ENCODE peak calls at places on chromosomes 12 and 14, in eight cellular contexts. One of them, this sample, is unnamed.

GRCh38 chr14:95136631-95137030 is 20.7 kb downstream of the DICER1 start:
- DNase-seq in heart left ventricle: no peak
- DNase-seq in psoas muscle: no peak
- DNase-seq in IMR-90: peak
- DNase-seq in brain microvascular endothelial cell: no peak
- DNase-seq in HCT116: no peak
- DNase-seq in AG04450: no peak
- DNase-seq in A549: no peak
- DNase-seq in this sample: no peak

GRCh38 chr12:31323466-31324115 is 2.4 kb downstream of the SINHCAF start:
- DNase-seq in HCT116: no peak
- DNase-seq in brain microvascular endothelial cell: no peak
- DNase-seq in heart left ventricle: no peak
- DNase-seq in AG04450: no peak
- DNase-seq in A549: peak
- DNase-seq in IMR-90: no peak
- DNase-seq in psoas muscle: no peak
- DNase-seq in this sample: peak

GRCh38 chr12:45581112-45581511 is 148.4 kb upstream of the ARID2 start:
- DNase-seq in IMR-90: no peak
- DNase-seq in A549: no peak
- DNase-seq in psoas muscle: no peak
- DNase-seq in AG04450: no peak
- DNase-seq in heart left ventricle: no peak
- DNase-seq in brain microvascular endothelial cell: no peak
- DNase-seq in HCT116: no peak
- DNase-seq in this sample: no peak

GRCh38 chr14:42806909-42807315 is 1200.2 kb downstream of the LRFN5 start:
- DNase-seq in heart left ventricle: no peak
- DNase-seq in A549: no peak
- DNase-seq in psoas muscle: no peak
- DNase-seq in brain microvascular endothelial cell: no peak
- DNase-seq in IMR-90: peak
- DNase-seq in AG04450: peak
- DNase-seq in HCT116: no peak
- DNase-seq in this sample: no peak

GRCh38 chr12:6342140-6342889 is 439 bp upstream of the TNFRSF1A start:
- DNase-seq in psoas muscle: no peak
- DNase-seq in brain microvascular endothelial cell: no peak
- DNase-seq in heart left ventricle: no peak
- DNase-seq in A549: no peak
- DNase-seq in HCT116: no peak
- DNase-seq in AG04450: no peak
- DNase-seq in IMR-90: no peak
- DNase-seq in this sample: no peak

GRCh38 chr12:80186727-80187217 is 87.4 kb downstream of the OTOGL start:
- DNase-seq in IMR-90: peak
- DNase-seq in heart left ventricle: peak
- DNase-seq in brain microvascular endothelial cell: peak
- DNase-seq in HCT116: peak
- DNase-seq in AG04450: peak
- DNase-seq in psoas muscle: no peak
- DNase-seq in A549: peak
- DNase-seq in this sample: no peak

GRCh38 chr12:20451759-20452158 is 83.4 kb downstream of the PDE3A start:
- DNase-seq in brain microvascular endothelial cell: peak
- DNase-seq in AG04450: no peak
- DNase-seq in A549: peak
- DNase-seq in IMR-90: peak
- DNase-seq in HCT116: no peak
- DNase-seq in heart left ventricle: no peak
- DNase-seq in psoas muscle: no peak
- DNase-seq in this sample: no peak

GRCh38 chr12:90910958-90911357 is 44.0 kb downstream of the CCER1 start:
- DNase-seq in HCT116: no peak
- DNase-seq in heart left ventricle: no peak
- DNase-seq in brain microvascular endothelial cell: peak
- DNase-seq in IMR-90: peak
- DNase-seq in A549: no peak
- DNase-seq in psoas muscle: no peak
- DNase-seq in AG04450: no peak
- DNase-seq in this sample: no peak

GRCh38 chr12:3641428-3641883 is 111.5 kb downstream of the CRACR2A start:
- DNase-seq in psoas muscle: no peak
- DNase-seq in IMR-90: peak
- DNase-seq in A549: no peak
- DNase-seq in HCT116: no peak
- DNase-seq in brain microvascular endothelial cell: peak
- DNase-seq in AG04450: no peak
- DNase-seq in heart left ventricle: no peak
- DNase-seq in this sample: no peak

GRCh38 chr12:67442347-67442841 is 173.2 kb downstream of the CAND1 start:
- DNase-seq in HCT116: no peak
- DNase-seq in heart left ventricle: peak
- DNase-seq in AG04450: no peak
- DNase-seq in brain microvascular endothelial cell: no peak
- DNase-seq in psoas muscle: peak
- DNase-seq in IMR-90: no peak
- DNase-seq in A549: no peak
- DNase-seq in this sample: no peak

GRCh38 chr14:104776481-104776880 is 19.1 kb downstream of the AKT1 start:
- DNase-seq in heart left ventricle: no peak
- DNase-seq in AG04450: no peak
- DNase-seq in A549: no peak
- DNase-seq in psoas muscle: no peak
- DNase-seq in IMR-90: no peak
- DNase-seq in brain microvascular endothelial cell: no peak
- DNase-seq in HCT116: no peak
- DNase-seq in this sample: no peak

GRCh38 chr12:85639834-85640233 is 196.4 kb downstream of the RASSF9 start:
- DNase-seq in IMR-90: no peak
- DNase-seq in A549: no peak
- DNase-seq in heart left ventricle: no peak
- DNase-seq in psoas muscle: no peak
- DNase-seq in AG04450: no peak
- DNase-seq in HCT116: no peak
- DNase-seq in brain microvascular endothelial cell: no peak
- DNase-seq in this sample: no peak

GRCh38 chr12:16348435-16349131 is 1.1 kb downstream of the MGST1 start:
- DNase-seq in AG04450: no peak
- DNase-seq in A549: no peak
- DNase-seq in HCT116: no peak
- DNase-seq in IMR-90: peak
- DNase-seq in brain microvascular endothelial cell: no peak
- DNase-seq in heart left ventricle: no peak
- DNase-seq in psoas muscle: no peak
- DNase-seq in this sample: no peak

GRCh38 chr14:38839743-38840375 is 263.2 kb downstream of the SEC23A start:
- DNase-seq in brain microvascular endothelial cell: peak
- DNase-seq in HCT116: no peak
- DNase-seq in heart left ventricle: no peak
- DNase-seq in psoas muscle: no peak
- DNase-seq in A549: no peak
- DNase-seq in AG04450: no peak
- DNase-seq in IMR-90: no peak
- DNase-seq in this sample: no peak

GRCh38 chr12:100593490-100593889 is 20.0 kb downstream of the GAS2L3 start:
- DNase-seq in HCT116: no peak
- DNase-seq in brain microvascular endothelial cell: peak
- DNase-seq in IMR-90: no peak
- DNase-seq in AG04450: no peak
- DNase-seq in psoas muscle: no peak
- DNase-seq in heart left ventricle: no peak
- DNase-seq in A549: no peak
- DNase-seq in this sample: no peak

GRCh38 chr14:95409472-95410307 is 90.0 kb upstream of the CLMN start:
- DNase-seq in brain microvascular endothelial cell: no peak
- DNase-seq in IMR-90: no peak
- DNase-seq in A549: no peak
- DNase-seq in psoas muscle: no peak
- DNase-seq in HCT116: no peak
- DNase-seq in AG04450: no peak
- DNase-seq in heart left ventricle: peak
- DNase-seq in this sample: no peak

GRCh38 chr14:101791919-101792572 is 30.5 kb downstream of the PPP2R5C start:
- DNase-seq in A549: no peak
- DNase-seq in IMR-90: peak
- DNase-seq in HCT116: no peak
- DNase-seq in AG04450: peak
- DNase-seq in psoas muscle: no peak
- DNase-seq in heart left ventricle: no peak
- DNase-seq in brain microvascular endothelial cell: peak
- DNase-seq in this sample: no peak

GRCh38 chr12:131101006-131101405 is 147.3 kb downstream of the ADGRD1 start:
- DNase-seq in HCT116: no peak
- DNase-seq in psoas muscle: no peak
- DNase-seq in heart left ventricle: peak
- DNase-seq in AG04450: no peak
- DNase-seq in A549: no peak
- DNase-seq in IMR-90: no peak
- DNase-seq in brain microvascular endothelial cell: no peak
- DNase-seq in this sample: peak

GRCh38 chr12:119911147-119911546 is 34.0 kb upstream of the CIT start:
- DNase-seq in A549: no peak
- DNase-seq in HCT116: no peak
- DNase-seq in IMR-90: peak
- DNase-seq in brain microvascular endothelial cell: peak
- DNase-seq in AG04450: peak
- DNase-seq in psoas muscle: no peak
- DNase-seq in heart left ventricle: no peak
- DNase-seq in this sample: no peak

DNA sequence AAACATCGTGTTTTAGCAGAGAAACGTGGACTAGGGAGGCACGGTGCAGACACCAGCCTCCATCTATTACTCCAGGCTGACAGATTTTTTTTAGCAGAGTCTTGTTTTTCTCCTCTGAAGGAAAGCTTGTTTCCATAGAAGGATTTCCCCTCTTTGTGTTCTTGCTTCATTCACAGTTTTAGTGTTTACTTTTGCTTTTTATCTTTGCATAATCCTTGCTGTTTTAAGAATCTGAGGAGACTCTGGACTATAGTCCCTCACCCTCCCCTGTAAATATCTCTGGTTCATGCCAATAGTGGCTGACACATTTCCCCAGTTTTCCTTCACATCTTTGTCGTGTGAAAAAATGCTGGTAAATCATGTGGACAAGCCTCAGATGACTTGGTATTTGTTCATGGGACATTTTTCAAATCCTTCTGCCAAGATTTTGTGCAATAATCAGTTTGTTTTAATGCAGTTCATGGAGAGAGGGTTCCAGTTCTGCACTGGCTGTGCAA is 39.9 kb upstream of the TMCC3 start:
- DNase-seq in psoas muscle: no peak
- DNase-seq in HCT116: no peak
- DNase-seq in AG04450: no peak
- DNase-seq in IMR-90: no peak
- DNase-seq in heart left ventricle: no peak
- DNase-seq in brain microvascular endothelial cell: no peak
- DNase-seq in A549: no peak
- DNase-seq in this sample: no peak
- H3K27ac ChIP-seq in psoas muscle: no peak
- H3K27ac ChIP-seq in HCT116: no peak
- H3K27ac ChIP-seq in AG04450: no peak
- H3K27ac ChIP-seq in IMR-90: no peak
- H3K27ac ChIP-seq in heart left ventricle: no peak
- H3K27ac ChIP-seq in brain microvascular endothelial cell: no peak
- H3K27ac ChIP-seq in A549: peak
- H3K27ac ChIP-seq in this sample: no peak

GRCh38 chr12:82659343-82660207 is 27.1 kb upstream of the TMTC2 start:
- DNase-seq in psoas muscle: no peak
- DNase-seq in HCT116: no peak
- DNase-seq in brain microvascular endothelial cell: no peak
- DNase-seq in A549: no peak
- DNase-seq in IMR-90: no peak
- DNase-seq in AG04450: no peak
- DNase-seq in heart left ventricle: no peak
- DNase-seq in this sample: peak
- H3K4me3 ChIP-seq in psoas muscle: no peak
- H3K4me3 ChIP-seq in HCT116: no peak
- H3K4me3 ChIP-seq in brain microvascular endothelial cell: no peak
- H3K4me3 ChIP-seq in A549: no peak
- H3K4me3 ChIP-seq in IMR-90: no peak
- H3K4me3 ChIP-seq in AG04450: no peak
- H3K4me3 ChIP-seq in heart left ventricle: no peak
- H3K4me3 ChIP-seq in this sample: no peak

DNA sequence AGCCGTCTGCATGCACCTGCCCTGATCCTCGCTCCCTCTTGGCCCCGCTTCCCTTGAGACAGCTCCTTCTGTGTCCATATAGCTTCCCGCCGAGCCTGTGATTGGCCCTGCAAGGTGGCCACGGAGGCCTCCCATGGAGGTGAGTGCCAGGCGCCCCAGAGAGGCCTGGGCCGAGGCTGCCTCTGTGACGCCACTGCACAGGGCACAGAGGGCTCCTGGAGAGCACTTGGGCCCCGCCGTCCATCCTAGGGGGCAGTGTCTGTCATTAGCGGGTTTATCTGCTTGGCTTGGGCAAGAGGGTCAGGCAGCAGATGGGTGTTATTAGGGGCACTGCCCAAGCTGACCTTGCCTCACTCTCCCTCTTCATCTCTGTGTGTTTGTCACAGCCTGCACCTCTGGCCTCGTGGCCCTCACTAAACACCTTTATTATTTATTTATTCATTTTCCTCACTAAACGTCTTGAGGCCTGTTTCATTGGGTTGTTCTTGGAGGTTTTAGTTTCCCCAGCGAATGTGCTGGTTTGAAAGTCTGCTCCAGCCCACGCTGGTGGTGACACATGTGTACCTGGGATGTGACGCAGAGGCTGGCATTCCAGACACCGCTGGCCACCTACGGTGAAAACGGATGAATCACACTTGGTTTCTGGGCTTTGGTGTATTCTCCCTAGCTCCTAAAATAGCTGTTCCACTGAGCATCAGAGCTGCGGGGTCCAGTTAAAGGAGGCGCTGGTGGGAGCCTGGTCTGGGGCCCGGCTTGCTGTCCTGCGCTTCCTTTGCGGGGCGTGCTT is 5.9 kb downstream of the ZFYVE21 start:
- DNase-seq in AG04450: no peak
- DNase-seq in IMR-90: peak
- DNase-seq in brain microvascular endothelial cell: peak
- DNase-seq in psoas muscle: no peak
- DNase-seq in A549: peak
- DNase-seq in HCT116: peak
- DNase-seq in heart left ventricle: no peak
- DNase-seq in this sample: no peak
- TF ChIP-seq CTCF in AG04450: no peak
- TF ChIP-seq CTCF in IMR-90: no peak
- TF ChIP-seq CTCF in brain microvascular endothelial cell: peak
- TF ChIP-seq CTCF in psoas muscle: no peak
- TF ChIP-seq CTCF in A549: no peak
- TF ChIP-seq CTCF in HCT116: no peak
- TF ChIP-seq CTCF in heart left ventricle: no peak
- TF ChIP-seq CTCF in this sample: no peak

DNA sequence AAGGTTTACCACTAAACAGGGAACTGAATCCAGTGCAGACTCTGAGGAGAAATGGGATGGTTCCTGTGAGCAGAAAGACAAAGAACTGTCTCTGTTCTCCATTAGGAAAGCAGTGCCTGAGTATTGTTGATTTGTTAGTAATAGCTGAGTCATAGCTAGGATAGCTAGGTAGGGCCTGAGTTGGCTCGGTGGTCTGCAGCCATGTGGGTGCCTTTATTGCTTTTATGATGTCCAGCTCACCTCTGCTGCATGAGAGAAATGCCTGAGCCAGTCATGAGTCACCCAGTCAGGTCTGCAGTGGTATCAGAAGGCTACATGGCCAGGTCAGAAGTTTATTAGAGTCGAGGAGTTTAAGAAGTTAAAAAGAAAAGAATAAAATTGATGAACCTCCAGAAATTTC is 24.2 kb downstream of the TRHDE start:
- DNase-seq in brain microvascular endothelial cell: peak
- DNase-seq in A549: peak
- DNase-seq in heart left ventricle: no peak
- DNase-seq in IMR-90: peak
- DNase-seq in HCT116: peak
- DNase-seq in psoas muscle: no peak
- DNase-seq in AG04450: peak
- DNase-seq in this sample: no peak
- H3K27ac ChIP-seq in brain microvascular endothelial cell: peak
- H3K27ac ChIP-seq in A549: peak
- H3K27ac ChIP-seq in heart left ventricle: no peak
- H3K27ac ChIP-seq in IMR-90: peak
- H3K27ac ChIP-seq in HCT116: peak
- H3K27ac ChIP-seq in psoas muscle: no peak
- H3K27ac ChIP-seq in AG04450: peak
- H3K27ac ChIP-seq in this sample: no peak

This sample was measured in left lung.